ENCODE peak calls at places on chromosome 17, in five cellular contexts. L, D, T, X and G are unnamed samples.

GRCh38 chr17:7842950-7843535 is 9.0 kb downstream of the KDM6B start:
- DNase-seq in L (peak; percentile 94), X (peak; percentile 53), T (no peak), D (no peak), G (peak; percentile 56)

GRCh38 chr17:35849469-35850348 is 19.0 kb downstream of the HEATR9 start:
- DNase-seq in X (peak; percentile 64), T (peak; percentile 20), D (peak; percentile 56), L (no peak), G (peak; percentile 80)

GRCh38 chr17:7704601-7705268 is at the start of gene EFNB3:
- DNase-seq in T (no peak), L (no peak), X (no peak), D (peak; percentile 60), G (no peak)

GRCh38 chr17:76727745-76728456 is 1.3 kb downstream of the METTL23 start:
- DNase-seq in L (no peak), T (peak; percentile 31), X (no peak), D (no peak), G (no peak)

GRCh38 chr17:66255527-66255971 is 26.3 kb upstream of the APOH start:
- DNase-seq in X (no peak), T (no peak), D (no peak), L (no peak), G (no peak)

GRCh38 chr17:76772842-76773521 is 35.1 kb downstream of the MFSD11 start:
- DNase-seq in L (no peak), D (no peak), T (no peak), X (peak; percentile 59), G (peak; percentile 16)

GRCh38 chr17:71084219-71084618 is 914.9 kb downstream of the KCNJ2 start:
- DNase-seq in D (peak; percentile 5), L (no peak), T (no peak), X (peak; percentile 26), G (no peak)

GRCh38 chr17:13996758-13997157 is 72.5 kb upstream of the COX10 start:
- DNase-seq in L (no peak), D (no peak), X (no peak), T (no peak), G (no peak)

GRCh38 chr17:62704381-62704971 is 77.0 kb downstream of the MRC2 start:
- DNase-seq in L (no peak), X (no peak), D (peak; percentile 44), T (no peak), G (no peak)

GRCh38 chr17:80856863-80857488 is 134.7 kb upstream of the CHMP6 start:
- DNase-seq in X (no peak), L (no peak), T (no peak), D (no peak), G (no peak)

GRCh38 chr17:13346081-13346533 is 255.6 kb downstream of the HS3ST3A1 start:
- DNase-seq in T (no peak), L (no peak), D (no peak), X (no peak), G (no peak)

GRCh38 chr17:63932008-63932561 is at the start of gene CD79B:
- DNase-seq in D (no peak), L (no peak), X (no peak), T (no peak), G (no peak)

GRCh38 chr17:21278304-21279197 is 6.0 kb upstream of the MAP2K3 start:
- DNase-seq in D (no peak), L (no peak), X (no peak), T (no peak), G (peak; percentile 87)

GRCh38 chr17:77494664-77495435 is 354.1 kb downstream of the SEC14L1 start:
- DNase-seq in T (no peak), X (peak; percentile 62), D (peak; percentile 83), L (no peak), G (peak; percentile 79)

GRCh38 chr17:70318061-70318460 is 148.7 kb downstream of the KCNJ2 start:
- DNase-seq in L (no peak), D (no peak), T (no peak), X (no peak), G (no peak)

GRCh38 chr17:43216762-43217613 is 5.3 kb downstream of the TMEM106A start:
- DNase-seq in D (no peak), T (no peak), L (no peak), X (peak; percentile 99), G (no peak)

GRCh38 chr17:83078378-83079339 is 750 bp upstream of the METRNL start:
- DNase-seq in X (no peak), T (no peak), D (peak; percentile 44), L (no peak), G (no peak)

GRCh38 chr17:68533887-68534700 is 21.9 kb downstream of the PRKAR1A start:
- DNase-seq in D (no peak), T (no peak), L (no peak), X (no peak), G (no peak)

GRCh38 chr17:32943206-32943605 is 15.3 kb downstream of the TMEM98 start:
- DNase-seq in X (no peak), D (no peak), T (no peak), L (no peak), G (no peak)

GRCh38 chr17:58344047-58344790 is 7.8 kb downstream of the SUPT4H1 start:
- DNase-seq in T (peak; percentile 98), X (no peak), L (no peak), D (no peak), G (no peak)

GRCh38 chr17:73630531-73630930 is 13.7 kb downstream of the SDK2 start:
- DNase-seq in D (no peak), L (no peak), X (no peak), T (no peak), G (no peak)

GRCh38 chr17:3845361-3845753 is 689 bp downstream of the NCBP3 start:
- DNase-seq in X (no peak), D (no peak), T (no peak), L (no peak), G (peak; percentile 79)

GRCh38 chr17:45782889-45783592 is 1.1 kb upstream of the CRHR1 start:
- DNase-seq in D (peak; percentile 80), T (no peak), L (no peak), X (no peak), G (peak; percentile 22)

GRCh38 chr17:34763727-34764665 is 184.6 kb downstream of the TMEM132E start:
- DNase-seq in T (no peak), D (no peak), X (no peak), L (no peak), G (no peak)

GRCh38 chr17:10198509-10199249 is at the start of gene GAS7:
- DNase-seq in T (no peak), D (peak; percentile 11), L (peak; percentile 93), X (no peak), G (no peak)

GRCh38 chr17:38591759-38592241 is 14.0 kb downstream of the SRCIN1 start:
- DNase-seq in T (no peak), D (no peak), X (no peak), L (no peak), G (no peak)

GRCh38 chr17:45261577-45262515 is at the start of gene SPATA32:
- DNase-seq in X (no peak), L (no peak), T (no peak), D (no peak), G (peak; percentile 42)

GRCh38 chr17:8838551-8839095 is 28.9 kb downstream of the PIK3R6 start:
- DNase-seq in L (peak; percentile 24), D (no peak), T (no peak), X (no peak), G (no peak)

GRCh38 chr17:57669671-57670529 is 75.2 kb downstream of the CCDC182 start:
- DNase-seq in D (no peak), T (no peak), L (peak; percentile 83), X (no peak), G (no peak)

GRCh38 chr17:72120878-72121163 is at the start of gene SOX9:
- DNase-seq in L (no peak), T (peak; percentile 73), D (no peak), X (peak; percentile 98), G (no peak)

GRCh38 chr17:42676424-42677011 is at the start of gene PLEKHH3:
- DNase-seq in T (no peak), D (no peak), X (no peak), L (no peak), G (no peak)

GRCh38 chr17:39739020-39739884 is 1.5 kb downstream of the GRB7 start:
- DNase-seq in T (no peak), L (no peak), D (peak; percentile 69), X (peak; percentile 100), G (no peak)
- TF ChIP-seq POLR2A in T (no peak), L (no peak), D (no peak), X (peak; percentile 72), G (no peak)

GRCh38 chr17:60677308-60678117 is at the start of gene BCAS3:
- DNase-seq in T (peak; percentile 97), D (peak; percentile 99), X (peak; percentile 100), L (peak; percentile 99), G (peak; percentile 99)
- TF ChIP-seq POLR2A in T (peak; percentile 90), D (peak; percentile 83), X (peak; percentile 94), L (peak; percentile 58), G (peak; percentile 86)

DNA sequence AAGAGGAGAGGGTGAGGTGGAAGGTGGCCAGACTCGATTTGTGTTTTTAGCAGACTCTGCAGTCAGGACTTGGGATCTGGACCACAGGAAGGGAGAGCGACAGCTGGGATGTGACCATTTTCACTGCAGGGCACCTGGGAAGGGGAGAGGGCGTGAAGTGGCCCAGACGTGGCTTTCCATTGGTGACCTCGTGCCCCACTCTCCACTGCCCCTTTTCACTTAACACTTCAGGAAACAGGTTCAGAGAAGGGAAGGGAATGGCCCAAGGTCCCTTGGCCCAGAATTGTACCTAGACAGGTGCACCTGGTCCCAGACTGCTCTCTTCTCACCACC is 22.9 kb upstream of the MPRIP start:
- DNase-seq in X (no peak), L (no peak), T (no peak), D (no peak), G (no peak)
- TF ChIP-seq POLR2A in X (no peak), L (no peak), T (no peak), D (no peak), G (no peak)

GRCh38 chr17:29138184-29138955 is 41.8 kb downstream of the MYO18A start:
- DNase-seq in T (no peak), X (no peak), D (no peak), L (no peak), G (no peak)

GRCh38 chr17:29138991-29139682 is 41.1 kb downstream of the MYO18A start:
- DNase-seq in D (no peak), T (no peak), X (no peak), L (no peak), G (no peak)

GRCh38 chr17:29140631-29141483 is 39.3 kb downstream of the MYO18A start:
- DNase-seq in D (no peak), T (no peak), L (no peak), X (no peak), G (peak; percentile 35)

GRCh38 chr17:29141484-29141835 is 38.7 kb downstream of the MYO18A start:
- DNase-seq in L (no peak), D (no peak), T (no peak), X (no peak), G (no peak)

GRCh38 chr17:29140051-29140582 is 40.1 kb downstream of the MYO18A start:
- DNase-seq in L (peak; percentile 95), D (peak; percentile 74), T (no peak), X (no peak), G (peak; percentile 76)
- TF ChIP-seq POLR2A in L (peak; percentile 65), D (no peak), T (peak; percentile 81), X (no peak), G (no peak)